ENCODE peak calls at places on chromosomes 5 and 9, in four cellular contexts. D, W, N and Q are unnamed samples.

GRCh38 chr9:33244150-33244784 is 4.3 kb downstream of the SPINK4 start:
- DNase-seq in D (no peak), N (no peak), W (no peak), Q (peak; percentile 79)

GRCh38 chr5:61675015-61675692 is 343.1 kb downstream of the ZSWIM6 start:
- DNase-seq in W (peak; percentile 12), N (peak; percentile 60), D (no peak), Q (peak; percentile 77)

GRCh38 chr9:95462419-95463121 is 54.2 kb downstream of the PTCH1 start:
- DNase-seq in N (peak; percentile 71), D (peak; percentile 68), W (no peak), Q (no peak)

GRCh38 chr9:116308070-116308469 is 154.5 kb downstream of the PAPPA start:
- DNase-seq in N (no peak), D (no peak), W (no peak), Q (no peak)

GRCh38 chr5:178642351-178642909 is 15.6 kb upstream of the CLK4 start:
- DNase-seq in N (no peak), W (no peak), D (no peak), Q (peak; percentile 88)

GRCh38 chr5:172565455-172565854 is 75.6 kb upstream of the NEURL1B start:
- DNase-seq in W (no peak), D (no peak), N (no peak), Q (no peak)

GRCh38 chr9:101317735-101318134 is 67.1 kb downstream of the BAAT start:
- DNase-seq in W (no peak), D (no peak), N (no peak), Q (no peak)

GRCh38 chr9:29006603-29007002 is 1433.3 kb upstream of the C9orf72 start:
- DNase-seq in D (no peak), N (no peak), W (no peak), Q (no peak)

GRCh38 chr5:172885594-172886340 is 51.7 kb downstream of the ERGIC1 start:
- DNase-seq in W (no peak), N (no peak), D (no peak), Q (no peak)

GRCh38 chr5:107739661-107740060 is 68.9 kb upstream of the EFNA5 start:
- DNase-seq in W (no peak), N (no peak), D (no peak), Q (no peak)

GRCh38 chr5:148963679-148964078 is 99.2 kb downstream of the SH3TC2 start:
- DNase-seq in D (no peak), N (no peak), W (no peak), Q (no peak)

GRCh38 chr9:137785704-137786161 is 91.8 kb upstream of the CACNA1B start:
- DNase-seq in W (no peak), D (no peak), N (no peak), Q (no peak)

GRCh38 chr9:32472344-32472743 is 53.7 kb downstream of the RIGI start:
- DNase-seq in N (no peak), W (no peak), D (no peak), Q (no peak)

GRCh38 chr5:3104446-3105047 is 353.1 kb upstream of the IRX2 start:
- DNase-seq in N (no peak), W (no peak), D (no peak), Q (no peak)

GRCh38 chr9:91433180-91433579 is 9.5 kb upstream of the NFIL3 start:
- DNase-seq in D (no peak), W (peak; percentile 78), N (no peak), Q (no peak)

GRCh38 chr5:136656811-136657210 is 291.5 kb upstream of the TRPC7 start:
- DNase-seq in D (no peak), N (no peak), W (no peak), Q (no peak)

GRCh38 chr9:132997591-132997990 is 19.1 kb downstream of the GFI1B start:
- DNase-seq in W (no peak), D (no peak), N (no peak), Q (no peak)

GRCh38 chr9:13758876-13759275 is 479.4 kb upstream of the MPDZ start:
- DNase-seq in D (no peak), W (no peak), N (no peak), Q (no peak)

GRCh38 chr9:84154320-84154719 is 173.7 kb downstream of the RMI1 start:
- DNase-seq in W (no peak), D (no peak), N (no peak), Q (no peak)

GRCh38 chr9:95923794-95924193 is 48.3 kb downstream of the ERCC6L2 start:
- DNase-seq in D (no peak), N (no peak), W (no peak), Q (no peak)

GRCh38 chr9:35481347-35481975 is 8.4 kb upstream of the RUSC2 start:
- DNase-seq in W (peak; percentile 54), N (no peak), D (no peak), Q (no peak)

GRCh38 chr5:173829826-173830225 is 58.3 kb upstream of the CPEB4 start:
- DNase-seq in N (no peak), D (no peak), W (no peak), Q (no peak)

GRCh38 chr5:56078675-56079500 is 84.1 kb upstream of the IL6ST start:
- DNase-seq in W (no peak), N (no peak), D (peak; percentile 48), Q (no peak)

GRCh38 chr9:16217933-16218830 is 652.3 kb downstream of the BNC2 start:
- DNase-seq in W (no peak), D (no peak), N (no peak), Q (no peak)

GRCh38 chr5:136080113-136080482 is 51.3 kb downstream of the TGFBI start:
- DNase-seq in N (no peak), D (no peak), W (no peak), Q (no peak)

GRCh38 chr5:136094913-136095641 is 37.6 kb upstream of the SMAD5 start:
- DNase-seq in D (no peak), N (no peak), W (no peak), Q (no peak)

GRCh38 chr5:89117131-89117644 is 234.2 kb upstream of the MEF2C start:
- DNase-seq in W (no peak), D (no peak), N (no peak), Q (no peak)

GRCh38 chr5:40505031-40505430 is 174.7 kb upstream of the PTGER4 start:
- DNase-seq in W (no peak), D (no peak), N (no peak), Q (no peak)

GRCh38 chr9:9494334-9494733 is 1118.5 kb downstream of the PTPRD start:
- DNase-seq in N (no peak), D (no peak), W (no peak), Q (no peak)

GRCh38 chr5:154196955-154197652 is 6.6 kb downstream of the GALNT10 start:
- DNase-seq in W (no peak), D (no peak), N (no peak), Q (no peak)

DNA sequence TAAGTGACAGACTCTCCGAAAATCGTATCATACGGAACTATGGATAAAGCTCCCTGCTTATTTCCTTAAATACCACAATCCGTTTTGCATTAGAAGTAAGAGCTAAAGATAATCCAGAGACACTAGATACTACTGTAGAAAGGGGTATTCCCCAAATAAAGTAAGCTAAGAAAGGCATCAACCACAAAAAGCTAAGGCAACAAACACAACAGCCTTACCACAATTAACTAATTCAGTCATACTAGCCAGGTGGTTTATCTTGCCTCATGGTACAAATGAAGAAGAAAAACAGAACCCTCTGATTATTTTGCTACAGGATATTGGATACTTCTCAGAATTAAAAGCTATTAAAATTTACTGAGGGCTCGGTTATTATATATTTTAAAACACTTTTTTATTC is 14.1 kb downstream of the ERP44 start:
- DNase-seq in D (no peak), W (no peak), N (no peak), Q (no peak)
- H3K27ac ChIP-seq in D (no peak overlapping the region), W (no peak overlapping the region), N (no peak overlapping the region), Q (no peak overlapping the region)

DNA sequence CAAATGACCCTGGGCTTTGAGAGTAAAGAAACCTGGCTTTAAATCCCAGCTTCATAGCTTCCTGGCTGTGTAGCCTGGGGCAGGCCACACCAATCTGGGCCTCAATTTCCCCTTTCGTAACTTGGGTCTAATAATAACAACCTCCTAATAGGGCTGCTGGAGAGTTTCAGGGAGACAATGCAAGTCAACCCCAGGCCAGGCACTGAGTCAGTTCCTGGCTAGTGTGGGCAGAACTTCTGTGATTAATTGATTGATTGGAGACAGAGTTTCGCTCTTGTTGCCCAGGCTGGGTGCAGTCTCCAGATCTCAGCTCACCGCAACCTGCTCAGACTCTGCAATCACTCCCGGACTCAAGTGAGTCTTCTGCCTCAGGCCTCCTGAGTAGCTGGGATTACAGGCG is 3.4 kb upstream of the SH2D3C start:
- DNase-seq in D (no peak), W (no peak), N (no peak), Q (no peak)
- H3K27ac ChIP-seq in D (no peak overlapping the region), W (no peak overlapping the region), N (no peak overlapping the region), Q (no peak overlapping the region)

DNA sequence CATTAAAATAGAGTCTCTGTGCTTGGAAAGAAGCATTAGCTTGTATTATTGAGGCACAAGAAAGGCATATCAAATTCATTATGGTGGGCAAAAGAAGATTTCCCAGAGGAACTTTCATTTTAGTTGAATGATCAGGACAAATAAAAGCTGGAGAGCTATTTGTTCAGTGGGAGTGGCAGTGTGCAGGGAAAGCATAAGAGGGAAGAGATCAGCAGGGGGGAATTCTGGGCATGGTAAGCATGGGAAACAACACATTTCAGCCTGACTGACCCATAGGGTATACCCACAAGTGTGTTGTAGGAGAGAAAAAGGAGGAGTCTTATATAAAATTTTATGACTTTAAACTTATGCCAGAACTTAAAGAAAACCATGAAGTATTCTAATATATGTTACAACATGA is 167.7 kb upstream of the RASA1 start:
- DNase-seq in N (no peak), D (no peak), W (no peak), Q (no peak)
- H3K27ac ChIP-seq in N (no peak overlapping the region), D (no peak overlapping the region), W (no peak overlapping the region), Q (no peak overlapping the region)

GRCh38 chr9:14911046-14911445 is 818 bp upstream of the FREM1 start:
- DNase-seq in D (no peak), N (no peak), W (no peak), Q (no peak)
- H3K27ac ChIP-seq in D (peak overlapping the region; percentile 76), N (no peak overlapping the region), W (no peak overlapping the region), Q (no peak overlapping the region)

GRCh38 chr9:136267261-136268111 is 21.9 kb upstream of the QSOX2 start:
- DNase-seq in D (peak; percentile 78), W (peak; percentile 56), N (peak; percentile 82), Q (peak; percentile 94)
- H3K27ac ChIP-seq in D (no peak overlapping the region), W (peak overlapping the region; percentile 34), N (peak overlapping the region; percentile 45), Q (peak overlapping the region; percentile 62)